ENCODE peak calls at places on chromosomes 1 and 21, in five cellular contexts. U, K, W, J and T are unnamed samples.
A peak's percentile ranks its signal among the peaks of the same experiment; 100 is the strongest.

GRCh38 chr1:17826165-17826488 is 71.0 kb downstream of the ACTL8 start:
- DNase-seq in U (peak; percentile 45), K (no peak), W (peak; percentile 85), J (no peak), T (peak; percentile 68)

GRCh38 chr1:212916395-212917133 is 33.8 kb upstream of the VASH2 start:
- DNase-seq in U (peak; percentile 21), K (no peak), W (peak; percentile 32), J (peak; percentile 25), T (no peak)

GRCh38 chr1:151373196-151373595 is 691 bp upstream of the SELENBP1 start:
- DNase-seq in U (no peak), K (no peak), W (no peak), J (no peak), T (no peak)

GRCh38 chr1:53326598-53327182 is 1.2 kb downstream of the LRP8 start:
- DNase-seq in U (peak; percentile 54), K (no peak), W (peak; percentile 39), J (no peak), T (no peak)

GRCh38 chr1:59046730-59047157 is 250.2 kb upstream of the FGGY start:
- DNase-seq in U (peak; percentile 76), K (peak; percentile 20), W (no peak), J (no peak), T (no peak)

GRCh38 chr1:59083946-59084865 is 212.7 kb upstream of the FGGY start:
- DNase-seq in U (no peak), K (no peak), W (peak; percentile 48), J (peak; percentile 22), T (no peak)

GRCh38 chr1:18618546-18619466 is 11.8 kb upstream of the PAX7 start:
- DNase-seq in U (no peak), K (no peak), W (no peak), J (no peak), T (no peak)

GRCh38 chr1:202067188-202067977 is 55.3 kb upstream of the GPR37L1 start:
- DNase-seq in U (no peak), K (no peak), W (no peak), J (no peak), T (no peak)

GRCh38 chr1:26472901-26473845 is 933 bp downstream of the HMGN2 start:
- DNase-seq in U (peak; percentile 99), K (peak; percentile 97), W (peak; percentile 96), J (peak; percentile 93), T (peak; percentile 83)

GRCh38 chr1:40708750-40709099 is 17.2 kb downstream of the NFYC start:
- DNase-seq in U (peak; percentile 65), K (no peak), W (no peak), J (peak; percentile 97), T (no peak)

GRCh38 chr1:207644479-207644851 is 468 bp upstream of the CR1L start:
- DNase-seq in U (no peak), K (no peak), W (no peak), J (no peak), T (no peak)

DNA sequence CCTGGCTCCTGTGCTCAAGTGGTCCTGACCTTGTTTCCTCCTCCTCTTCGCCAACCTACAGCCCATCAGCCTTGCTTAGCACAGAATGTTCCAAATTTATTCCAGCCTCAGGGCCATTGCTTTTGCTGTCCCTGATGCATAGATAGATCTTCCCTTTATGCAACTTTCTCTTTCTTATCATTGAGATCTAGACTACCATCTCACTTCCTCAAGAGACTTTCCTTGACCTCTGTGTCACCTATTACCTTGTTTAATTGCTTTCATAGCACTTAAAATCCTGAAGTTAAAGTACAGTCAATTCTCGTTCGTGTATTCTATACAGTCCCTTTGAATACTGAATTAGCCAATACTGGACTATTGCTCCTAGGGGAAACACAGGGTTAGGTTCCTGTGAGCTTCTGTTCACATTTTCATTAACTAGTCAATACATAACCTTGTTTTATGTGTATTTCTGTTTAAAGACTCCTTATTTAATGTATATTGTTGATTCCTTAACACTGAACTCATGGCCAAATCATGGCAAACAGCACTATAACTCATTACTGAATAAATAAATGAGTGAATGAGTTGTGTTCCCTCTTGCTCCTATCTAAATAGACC is 26.2 kb upstream of the MCOLN3 start:
- DNase-seq in U (no peak), K (no peak), W (no peak), J (no peak), T (no peak)
- TF ChIP-seq CTCF in U (no peak), K (no peak), W (no peak), J (no peak), T (no peak)

GRCh38 chr21:43644609-43645008 is 14.7 kb downstream of the HSF2BP start:
- DNase-seq in U (no peak), K (no peak), W (no peak), J (peak; percentile 70), T (no peak)

GRCh38 chr21:43643193-43643592 is 16.1 kb downstream of the HSF2BP start:
- DNase-seq in U (no peak), K (no peak), W (no peak), J (no peak), T (no peak)

GRCh38 chr21:43645987-43646386 is 13.3 kb downstream of the HSF2BP start:
- DNase-seq in U (no peak), K (no peak), W (no peak), J (no peak), T (no peak)

GRCh38 chr21:43646550-43647260 is 12.6 kb downstream of the HSF2BP start:
- DNase-seq in U (peak; percentile 85), K (peak; percentile 77), W (peak; percentile 86), J (peak; percentile 89), T (peak; percentile 90)

DNA sequence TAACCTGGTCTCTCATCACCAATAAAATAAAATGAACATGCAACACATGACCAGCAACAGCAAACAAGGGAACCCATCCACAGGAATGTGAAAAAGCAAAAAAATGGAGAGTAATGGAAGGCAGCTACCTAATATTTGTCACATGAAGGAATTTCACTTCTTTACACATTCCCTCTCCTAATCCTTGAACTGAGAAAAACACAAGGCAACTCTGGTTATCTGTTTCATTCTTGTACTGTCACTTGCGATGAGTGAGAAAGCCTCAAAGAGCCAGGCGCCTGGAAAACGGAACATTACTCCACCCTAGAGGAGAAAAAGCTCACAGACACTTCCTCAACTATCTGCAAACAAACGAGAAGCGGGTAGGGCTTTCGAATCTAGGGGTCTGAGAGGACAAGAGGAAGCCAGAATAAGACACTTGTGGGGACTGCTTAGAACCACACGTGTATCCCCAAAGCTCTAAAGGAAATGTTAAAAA is 13.8 kb downstream of the HSF2BP start:
- DNase-seq in U (peak; percentile 59), K (no peak), W (peak; percentile 49), J (peak; percentile 86), T (peak; percentile 13)
- TF ChIP-seq CTCF in U (no peak), K (no peak), W (no peak), J (peak; percentile 71), T (peak; percentile 68)

DNA sequence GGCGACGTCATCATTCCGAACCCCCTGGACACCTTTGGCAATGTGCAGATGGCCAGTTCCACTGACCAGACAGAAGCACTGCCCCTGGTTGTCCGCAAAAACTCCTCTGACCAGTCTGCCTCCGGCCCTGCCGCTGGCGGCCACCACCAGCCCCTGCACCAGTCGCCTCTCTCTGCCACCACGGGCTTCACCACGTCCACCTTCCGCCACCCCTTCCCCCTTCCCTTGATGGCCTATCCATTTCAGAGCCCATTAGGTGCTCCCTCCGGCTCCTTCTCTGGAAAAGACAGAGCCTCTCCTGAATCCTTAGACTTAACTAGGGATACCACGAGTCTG is 10.0 kb downstream of the PROX1 start:
- DNase-seq in U (no peak), K (no peak), W (no peak), J (no peak), T (no peak)
- TF ChIP-seq CTCF in U (no peak), K (no peak), W (no peak), J (no peak), T (no peak)

DNA sequence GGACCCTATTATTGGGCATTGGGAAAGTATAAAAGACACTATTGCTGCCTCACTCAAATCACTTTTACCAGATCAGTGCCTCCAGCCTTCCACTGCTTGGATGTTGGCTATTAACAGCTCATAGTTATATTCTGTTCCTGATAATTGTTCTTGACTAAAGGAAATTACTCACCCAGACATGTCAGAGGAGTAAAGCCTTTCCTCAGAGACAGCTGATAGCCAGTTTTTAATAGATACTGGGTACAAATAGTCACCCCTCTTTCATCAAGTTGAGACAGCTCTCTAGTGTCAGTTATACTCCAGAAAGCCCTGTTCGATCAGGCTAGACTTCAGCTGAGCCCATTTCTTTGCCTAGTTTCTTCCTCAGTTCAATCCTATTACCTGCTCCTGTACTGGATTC is 876.1 kb upstream of the B3GALT2 start:
- DNase-seq in U (no peak), K (no peak), W (no peak), J (no peak), T (no peak)
- TF ChIP-seq CTCF in U (no peak), K (no peak), W (no peak), J (no peak), T (no peak)

GRCh38 chr21:33894736-33895288 is 20.8 kb downstream of the ATP5PO start:
- DNase-seq in U (peak; percentile 68), K (peak; percentile 44), W (peak; percentile 81), J (peak; percentile 88), T (peak; percentile 71)
- TF ChIP-seq CTCF in U (peak; percentile 3), K (peak; percentile 54), W (peak; percentile 38), J (peak; percentile 94), T (peak; percentile 73)

DNA sequence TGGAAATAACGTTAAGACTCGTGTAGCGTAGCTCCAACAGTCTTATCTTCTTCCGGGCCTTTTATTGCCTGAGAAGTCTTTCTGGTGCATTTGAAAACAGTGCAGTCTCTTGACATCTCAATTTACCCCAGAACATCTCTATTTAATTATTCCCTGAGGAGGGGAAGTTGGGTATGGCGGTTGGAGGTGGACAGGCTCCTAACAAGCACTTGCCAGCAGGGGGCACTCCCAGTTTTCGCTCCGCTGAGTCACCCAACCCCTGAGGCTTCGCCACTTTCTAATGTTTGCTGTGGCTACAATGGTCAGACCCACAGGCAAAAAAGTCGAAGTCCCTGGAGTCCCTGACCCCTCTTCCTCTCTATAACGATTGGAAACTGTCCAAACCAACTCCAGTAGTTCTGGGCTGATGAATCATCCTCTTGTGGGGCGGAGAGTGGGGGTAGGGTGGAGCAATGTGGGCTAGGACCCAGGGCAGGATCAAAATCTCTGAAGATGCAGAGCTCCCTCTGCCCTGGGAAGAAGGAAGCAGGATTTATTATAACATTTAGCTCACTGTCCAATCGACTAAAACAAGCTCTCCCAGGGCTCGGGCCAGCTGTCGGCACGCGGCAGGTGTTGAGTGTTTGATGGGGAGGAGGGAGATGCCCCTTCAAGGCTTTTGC is 85.5 kb downstream of the BRINP2 start:
- DNase-seq in U (peak; percentile 36), K (no peak), W (peak; percentile 75), J (peak; percentile 94), T (peak; percentile 21)
- TF ChIP-seq CTCF in U (peak; percentile 30), K (no peak), W (peak; percentile 70), J (peak; percentile 72), T (peak; percentile 63)